ENCODE peak calls at places on chromosomes 2 and 18, in four cellular contexts. E is neuronal stem cell, M is IMR-90, A is H1. L is an unnamed sample.

GRCh38 chr2:50674876-50675275 is 357.1 kb downstream of the NRXN1 start:
- DNase-seq in E (no peak), M (no peak), A (peak), L (peak)

GRCh38 chr2:217918220-217919024 is 84.4 kb downstream of the TNS1 start:
- DNase-seq in E (peak), M (peak), A (no peak), L (peak)

GRCh38 chr2:200385063-200385635 is 78.7 kb downstream of the SPATS2L start:
- DNase-seq in E (no peak), M (no peak), A (no peak), L (no peak)

GRCh38 chr2:73856214-73856613 is 27.5 kb downstream of the STAMBP start:
- DNase-seq in E (no peak), M (peak), A (no peak), L (no peak)

GRCh38 chr18:71105994-71106546 is 817.2 kb downstream of the SOCS6 start:
- DNase-seq in E (no peak), M (no peak), A (no peak), L (no peak)

GRCh38 chr18:5463390-5463789 is 80.4 kb downstream of the EPB41L3 start:
- DNase-seq in E (no peak), M (peak), A (no peak), L (no peak)

GRCh38 chr2:72367530-72368225 is 220.0 kb upstream of the CYP26B1 start:
- DNase-seq in E (no peak), M (peak), A (no peak), L (peak)

GRCh38 chr2:72619622-72620021 is 206.2 kb downstream of the EXOC6B start:
- DNase-seq in E (no peak), M (no peak), A (no peak), L (peak)

GRCh38 chr2:181357979-181358378 is 99.2 kb upstream of the ITGA4 start:
- DNase-seq in E (no peak), M (no peak), A (no peak), L (no peak)

GRCh38 chr2:175036582-175037018 is 31.4 kb upstream of the CHN1 start:
- DNase-seq in E (peak), M (peak), A (no peak), L (no peak)

GRCh38 chr2:132582360-132582759 is 87.6 kb downstream of the LYPD1 start:
- DNase-seq in E (no peak), M (peak), A (no peak), L (peak)

GRCh38 chr2:9463698-9464034 is 10.7 kb upstream of the IAH1 start:
- DNase-seq in E (no peak), M (peak), A (no peak), L (no peak)

GRCh38 chr2:201866643-201867310 is 60.4 kb downstream of the CDK15 start:
- DNase-seq in E (no peak), M (no peak), A (no peak), L (no peak)

GRCh38 chr2:176293334-176293733 is 24.1 kb downstream of the MTX2 start:
- DNase-seq in E (no peak), M (no peak), A (no peak), L (no peak)

GRCh38 chr2:145961846-145962245 is 1441.9 kb upstream of the ZEB2 start:
- DNase-seq in E (no peak), M (peak), A (no peak), L (no peak)

GRCh38 chr2:12076810-12077209 is 330.4 kb downstream of the LPIN1 start:
- DNase-seq in E (no peak), M (no peak), A (no peak), L (no peak)

GRCh38 chr2:12652723-12653122 is 64.0 kb upstream of the TRIB2 start:
- DNase-seq in E (no peak), M (no peak), A (no peak), L (no peak)

GRCh38 chr2:162840598-162841246 is 2.2 kb upstream of the KCNH7 start:
- DNase-seq in E (peak), M (peak), A (peak), L (peak)

GRCh38 chr18:76686737-76687231 is 135.6 kb upstream of the ZNF236 start:
- DNase-seq in E (peak), M (peak), A (no peak), L (peak)

GRCh38 chr2:140242889-140243288 is 1462.7 kb upstream of the NXPH2 start:
- DNase-seq in E (no peak), M (no peak), A (no peak), L (no peak)

GRCh38 chr18:10261315-10262276 is 192.8 kb upstream of the APCDD1 start:
- DNase-seq in E (no peak), M (peak), A (no peak), L (no peak)

GRCh38 chr2:174035981-174036742 is 71.0 kb upstream of the SP3 start:
- DNase-seq in E (no peak), M (peak), A (no peak), L (no peak)

GRCh38 chr2:187228986-187229385 is 219.1 kb downstream of the CALCRL start:
- DNase-seq in E (no peak), M (no peak), A (no peak), L (no peak)

GRCh38 chr2:69915050-69915945 is at the start of gene MXD1:
- DNase-seq in E (no peak), M (no peak), A (no peak), L (peak)

GRCh38 chr2:120564213-120565094 is 171.2 kb upstream of the GLI2 start:
- DNase-seq in E (peak), M (no peak), A (no peak), L (peak)

GRCh38 chr2:161265874-161266273 is 42.4 kb upstream of the PSMD14 start:
- DNase-seq in E (no peak), M (no peak), A (no peak), L (no peak)

GRCh38 chr2:3293221-3293620 is 84.4 kb downstream of the EIPR1 start:
- DNase-seq in E (no peak), M (no peak), A (no peak), L (peak)

GRCh38 chr2:40202798-40203400 is 249.0 kb downstream of the SLC8A1 start:
- DNase-seq in E (no peak), M (peak), A (no peak), L (no peak)

GRCh38 chr2:40197121-40197520 is 254.8 kb downstream of the SLC8A1 start:
- DNase-seq in E (no peak), M (no peak), A (no peak), L (no peak)

GRCh38 chr2:40201425-40201824 is 250.5 kb downstream of the SLC8A1 start:
- DNase-seq in E (no peak), M (peak), A (no peak), L (no peak)

GRCh38 chr2:40199758-40200157 is 252.1 kb downstream of the SLC8A1 start:
- DNase-seq in E (no peak), M (peak), A (no peak), L (no peak)

GRCh38 chr2:40200516-40200915 is 251.4 kb downstream of the SLC8A1 start:
- DNase-seq in E (no peak), M (peak), A (no peak), L (no peak)
- H3K14ac ChIP-seq in E (no peak), M (peak), A (no peak), L (no peak)

GRCh38 chr2:29253026-29253425 is 137.8 kb downstream of the CLIP4 start:
- DNase-seq in E (no peak), M (no peak), A (no peak), L (no peak)

GRCh38 chr2:29253495-29253894 is 138.3 kb downstream of the CLIP4 start:
- DNase-seq in E (no peak), M (no peak), A (no peak), L (no peak)

GRCh38 chr2:29250977-29251376 is 135.8 kb downstream of the CLIP4 start:
- DNase-seq in E (no peak), M (no peak), A (no peak), L (no peak)

GRCh38 chr2:29251406-29251805 is 136.2 kb downstream of the CLIP4 start:
- DNase-seq in E (no peak), M (no peak), A (no peak), L (no peak)

DNA sequence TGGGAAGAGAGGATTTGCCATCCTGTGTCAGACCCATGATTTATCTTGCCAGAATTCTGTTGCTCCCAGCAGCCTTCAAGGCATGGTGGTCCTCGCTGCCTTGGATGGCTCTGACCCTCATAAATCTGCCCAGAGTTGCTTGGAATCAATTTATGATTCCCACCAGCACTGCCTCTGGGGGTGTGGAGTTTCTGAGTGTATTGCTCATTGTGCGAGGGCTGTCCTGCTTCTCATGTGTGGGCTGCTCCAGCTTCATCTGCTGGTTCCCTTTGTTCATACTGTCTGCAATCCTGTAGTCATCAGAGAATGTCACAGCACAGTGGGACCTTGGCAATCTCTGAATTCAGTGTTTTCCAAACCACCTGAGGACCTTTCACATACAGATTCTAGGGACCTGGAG is 139.8 kb downstream of the CLIP4 start:
- DNase-seq in E (no peak), M (no peak), A (no peak), L (no peak)
- H3K14ac ChIP-seq in E (no peak), M (no peak), A (no peak), L (no peak)

GRCh38 chr2:102736607-102737409 is 25.0 kb upstream of the TMEM182 start:
- DNase-seq in E (peak), M (peak), A (peak), L (peak)
- H3K14ac ChIP-seq in E (peak), M (peak), A (no peak), L (peak)

GRCh38 chr2:86199834-86200177 is 549 bp downstream of the MRPL35 start:
- DNase-seq in E (no peak), M (no peak), A (no peak), L (no peak)
- H3K14ac ChIP-seq in E (no peak), M (peak), A (no peak), L (no peak)

GRCh38 chr18:906416-907170 is 1.9 kb downstream of the ADCYAP1 start:
- DNase-seq in E (no peak), M (no peak), A (peak), L (peak)

GRCh38 chr18:907171-907879 is 2.7 kb downstream of the ADCYAP1 start:
- DNase-seq in E (no peak), M (no peak), A (no peak), L (peak)

GRCh38 chr18:904135-905090 is at the start of gene ADCYAP1:
- DNase-seq in E (no peak), M (no peak), A (no peak), L (peak)

GRCh38 chr18:905307-905947 is 756 bp downstream of the ADCYAP1 start:
- DNase-seq in E (no peak), M (no peak), A (no peak), L (peak)

DNA sequence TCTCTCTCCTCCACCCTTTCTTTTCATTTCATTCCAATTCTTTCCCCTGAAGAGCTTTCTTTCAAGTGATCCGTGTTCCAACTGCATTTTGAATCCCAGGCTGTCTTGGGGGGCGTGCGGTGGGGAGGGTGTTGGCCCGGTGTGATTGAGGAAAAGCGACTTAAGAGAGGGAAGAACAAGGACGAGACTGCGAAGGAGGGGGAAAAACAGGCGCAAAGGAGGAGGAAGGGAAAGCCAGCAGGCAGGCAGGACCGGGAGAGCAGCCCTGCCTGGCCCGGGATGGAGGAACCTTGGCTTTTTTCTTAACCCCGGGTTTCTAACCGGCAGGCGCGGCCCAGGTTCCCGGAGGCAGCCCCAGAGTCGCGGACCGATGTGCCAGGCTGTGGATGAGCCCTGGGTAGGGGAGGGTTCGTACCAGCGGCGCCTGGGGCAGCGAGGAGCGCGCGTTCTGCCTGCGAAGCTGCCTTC is 1.3 kb downstream of the ADCYAP1 start:
- DNase-seq in E (no peak), M (no peak), A (no peak), L (peak)
- H3K14ac ChIP-seq in E (no peak), M (no peak), A (no peak), L (no peak)

GRCh38 chr18:48979944-48980890 is 29.5 kb upstream of the SMAD7 start:
- DNase-seq in E (no peak), M (peak), A (no peak), L (peak)

GRCh38 chr18:48986851-48987761 is 36.3 kb upstream of the SMAD7 start:
- DNase-seq in E (no peak), M (no peak), A (no peak), L (no peak)

GRCh38 chr18:48982269-48982668 is 31.5 kb upstream of the SMAD7 start:
- DNase-seq in E (no peak), M (no peak), A (no peak), L (no peak)

GRCh38 chr18:48987821-48988220 is 37.1 kb upstream of the SMAD7 start:
- DNase-seq in E (no peak), M (no peak), A (no peak), L (no peak)

GRCh38 chr18:48983793-48984437 is 33.1 kb upstream of the SMAD7 start:
- DNase-seq in E (no peak), M (peak), A (no peak), L (peak)
- H3K14ac ChIP-seq in E (no peak), M (peak), A (no peak), L (no peak)

DNA sequence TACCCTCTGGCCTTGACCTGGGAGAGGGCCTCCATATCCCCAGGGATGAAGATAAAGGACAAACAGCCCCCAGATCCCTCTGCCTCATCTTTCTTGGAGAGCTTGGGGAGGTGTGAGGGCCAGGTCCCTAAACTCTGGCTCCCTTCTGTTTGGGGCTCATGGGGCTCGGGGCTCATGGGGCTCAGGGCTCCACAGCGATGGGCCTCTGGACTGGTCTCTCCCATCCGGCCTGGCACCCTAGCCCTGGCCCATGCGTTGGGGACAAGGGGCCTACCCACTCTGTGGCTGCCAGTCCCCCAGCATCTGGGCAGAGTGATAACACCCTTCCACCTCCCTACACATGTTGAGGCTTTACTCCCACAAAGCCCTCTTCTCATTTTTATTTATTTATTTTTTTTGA is 29.2 kb upstream of the PTMA start:
- DNase-seq in E (no peak), M (no peak), A (no peak), L (no peak)
- H3K14ac ChIP-seq in E (no peak), M (no peak), A (no peak), L (no peak)

DNA sequence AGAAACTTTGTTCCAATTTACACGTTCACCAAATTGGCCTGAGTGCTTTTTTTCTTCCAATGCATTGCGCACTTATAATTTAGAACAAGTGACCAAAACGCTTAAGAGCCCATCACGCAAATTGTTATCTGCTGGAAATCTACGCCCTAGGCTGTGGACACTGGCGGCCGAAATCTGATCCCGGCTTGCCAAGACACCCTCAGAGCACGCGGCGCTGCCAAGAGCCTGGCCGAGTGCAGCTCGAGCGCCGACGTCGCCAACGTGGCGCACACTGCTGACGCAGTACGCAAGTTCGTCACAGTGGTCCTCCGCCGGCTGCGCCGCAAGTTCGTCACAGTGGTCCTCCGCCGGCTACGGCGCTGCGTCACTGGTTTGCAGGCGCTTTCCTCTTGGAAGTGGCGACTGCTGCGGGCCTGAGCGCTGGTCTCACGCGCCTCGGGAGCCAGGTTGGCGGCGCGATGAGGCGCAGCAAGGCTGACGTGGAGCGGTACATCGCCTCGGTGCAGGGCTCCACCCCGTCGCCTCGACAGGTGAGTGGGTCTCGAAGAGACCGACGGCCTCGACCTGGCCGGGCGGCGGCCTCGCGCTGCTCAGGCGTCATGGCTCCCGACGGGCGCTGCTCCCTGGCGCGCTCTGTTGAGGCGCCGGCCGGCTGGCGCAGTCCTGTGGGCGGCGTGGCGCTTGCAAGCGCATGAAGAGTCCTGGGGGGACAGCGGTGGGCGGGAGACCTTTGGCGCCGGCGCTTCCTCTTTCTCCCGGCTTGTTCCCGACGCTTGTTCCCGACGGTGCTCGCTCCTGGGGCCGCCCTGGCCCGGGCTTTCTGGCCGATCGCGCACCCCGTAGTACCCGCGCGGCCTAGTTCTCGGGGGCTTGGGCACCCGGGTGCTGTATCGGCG is at the start of gene RANBP2:
- DNase-seq in E (peak), M (peak), A (peak), L (peak)
- H3K14ac ChIP-seq in E (no peak), M (peak), A (no peak), L (peak)

DNA sequence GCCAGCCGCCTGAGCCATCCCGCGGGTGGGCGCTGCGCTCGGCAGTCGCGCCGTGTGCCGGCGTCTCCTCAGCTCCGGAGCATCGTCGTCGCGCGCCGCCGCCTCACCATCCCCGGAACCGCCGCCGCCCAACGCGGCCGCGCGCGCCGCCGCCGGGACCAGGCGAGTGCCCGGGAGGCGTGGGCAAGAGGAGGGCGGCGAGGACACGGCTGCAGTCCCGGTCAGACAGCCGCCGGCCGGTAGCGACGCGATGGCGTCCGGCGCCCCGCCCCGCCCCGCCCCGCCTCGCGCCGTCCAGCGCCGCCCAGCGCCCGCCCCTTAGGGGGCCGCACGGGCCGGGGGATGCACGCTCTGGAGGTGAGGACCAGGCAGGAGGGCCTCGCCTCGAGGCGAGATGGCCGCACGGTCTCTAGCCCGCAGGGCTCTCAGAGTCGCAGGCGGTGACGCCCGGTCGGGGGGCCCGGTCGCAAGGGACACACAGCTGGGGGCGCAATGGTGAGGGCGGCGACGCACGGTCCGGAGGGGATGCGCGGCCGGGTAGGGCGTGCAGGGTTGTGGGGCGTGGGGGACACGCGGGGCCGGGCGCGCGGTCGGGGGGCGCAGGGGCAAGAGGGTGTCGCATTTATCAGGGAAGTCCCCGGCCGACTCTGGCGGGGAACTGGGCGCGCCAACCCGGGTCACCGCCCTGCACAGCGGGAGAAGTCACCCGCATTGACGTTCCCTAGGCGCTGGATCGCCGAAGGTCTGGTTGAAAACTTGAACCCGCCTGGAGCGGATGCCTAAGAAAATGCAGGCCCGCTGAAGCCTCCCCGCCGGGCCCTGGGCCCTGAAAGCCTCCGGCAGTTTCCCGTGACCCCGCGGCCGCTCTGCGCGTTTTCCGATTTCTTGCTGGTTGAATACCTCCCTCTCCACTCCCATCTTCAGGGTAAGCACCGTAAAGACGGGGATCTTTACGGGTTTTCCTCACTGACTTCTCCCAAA is at the start of gene SPIRE1:
- DNase-seq in E (peak), M (peak), A (no peak), L (peak)
- H3K14ac ChIP-seq in E (peak), M (peak), A (no peak), L (no peak)

L was measured in H9.